ENCODE peak calls at places on chromosomes 6 and 20, in five cellular contexts. One of them, this sample, is unnamed.

GRCh38 chr6:143811492-143812157 is 31.5 kb upstream of the LTV1 start:
- DNase-seq in neural progenitor cell: no peak
- DNase-seq in SK-N-SH: no peak
- DNase-seq in PC-3: no peak
- DNase-seq in GM23338: no peak
- DNase-seq in this sample: no peak

GRCh38 chr6:71510057-71510713 is 221.6 kb downstream of the OGFRL1 start:
- DNase-seq in PC-3: peak; percentile 60
- DNase-seq in GM23338: peak; percentile 77
- DNase-seq in SK-N-SH: no peak
- DNase-seq in neural progenitor cell: peak; percentile 46
- DNase-seq in this sample: peak; percentile 62

GRCh38 chr6:71400852-71401251 is 112.2 kb downstream of the OGFRL1 start:
- DNase-seq in PC-3: no peak
- DNase-seq in SK-N-SH: no peak
- DNase-seq in GM23338: no peak
- DNase-seq in neural progenitor cell: no peak
- DNase-seq in this sample: no peak

GRCh38 chr20:33489495-33490022 is 337 bp upstream of the CBFA2T2 start:
- DNase-seq in neural progenitor cell: no peak
- DNase-seq in SK-N-SH: peak; percentile 99
- DNase-seq in GM23338: peak; percentile 97
- DNase-seq in PC-3: peak; percentile 98
- DNase-seq in this sample: peak; percentile 100

GRCh38 chr20:48690888-48691287 is 136.9 kb downstream of the PREX1 start:
- DNase-seq in PC-3: no peak
- DNase-seq in GM23338: peak; percentile 43
- DNase-seq in SK-N-SH: no peak
- DNase-seq in neural progenitor cell: no peak
- DNase-seq in this sample: no peak

GRCh38 chr6:132972971-132973370 is 158.6 kb downstream of the RPS12 start:
- DNase-seq in GM23338: no peak
- DNase-seq in neural progenitor cell: no peak
- DNase-seq in SK-N-SH: peak; percentile 8
- DNase-seq in PC-3: no peak
- DNase-seq in this sample: no peak

GRCh38 chr20:58609026-58609425 is 42.1 kb upstream of the STX16 start:
- DNase-seq in PC-3: no peak
- DNase-seq in SK-N-SH: no peak
- DNase-seq in neural progenitor cell: no peak
- DNase-seq in GM23338: no peak
- DNase-seq in this sample: no peak

GRCh38 chr6:43997342-43997677 is 129.9 kb downstream of the MRPL14 start:
- DNase-seq in SK-N-SH: no peak
- DNase-seq in GM23338: no peak
- DNase-seq in PC-3: no peak
- DNase-seq in neural progenitor cell: no peak
- DNase-seq in this sample: no peak

GRCh38 chr6:43129434-43130194 is 41.5 kb upstream of the SRF start:
- DNase-seq in PC-3: peak; percentile 55
- DNase-seq in SK-N-SH: peak; percentile 84
- DNase-seq in GM23338: peak; percentile 79
- DNase-seq in neural progenitor cell: peak; percentile 62
- DNase-seq in this sample: no peak

GRCh38 chr20:32333181-32333987 is 24.7 kb upstream of the ASXL1 start:
- DNase-seq in SK-N-SH: no peak
- DNase-seq in neural progenitor cell: no peak
- DNase-seq in GM23338: no peak
- DNase-seq in PC-3: no peak
- DNase-seq in this sample: no peak

GRCh38 chr6:89212472-89212871 is 4.7 kb downstream of the GABRR1 start:
- DNase-seq in GM23338: no peak
- DNase-seq in SK-N-SH: no peak
- DNase-seq in neural progenitor cell: no peak
- DNase-seq in PC-3: no peak
- DNase-seq in this sample: no peak

GRCh38 chr6:33721529-33721928 is 10.0 kb upstream of the UQCC2 start:
- DNase-seq in GM23338: no peak
- DNase-seq in neural progenitor cell: no peak
- DNase-seq in PC-3: no peak
- DNase-seq in SK-N-SH: no peak
- DNase-seq in this sample: no peak

DNA sequence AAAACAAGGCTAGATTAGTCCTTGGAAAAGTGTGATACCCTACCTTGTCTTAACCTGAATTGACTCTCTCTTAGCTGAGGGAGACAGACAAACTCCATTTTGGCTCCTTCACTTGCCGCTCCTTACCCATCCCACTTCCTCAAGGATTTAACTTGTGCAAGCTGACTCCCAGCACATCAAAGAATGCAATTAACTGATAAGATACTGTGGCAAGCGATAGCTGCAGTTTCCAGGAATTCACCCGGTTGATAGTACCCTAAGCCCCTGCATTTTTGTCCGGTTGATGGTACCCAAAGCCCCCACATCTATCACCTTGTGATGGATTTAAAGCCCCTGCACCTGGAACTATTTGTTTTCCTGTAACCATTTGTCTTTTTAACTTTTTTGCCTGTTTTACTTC is 1.9 kb upstream of the SERINC3 start:
- DNase-seq in GM23338: no peak
- DNase-seq in neural progenitor cell: no peak
- DNase-seq in PC-3: no peak
- DNase-seq in SK-N-SH: no peak
- DNase-seq in this sample: no peak
- TF ChIP-seq CTCF in GM23338: no peak
- TF ChIP-seq CTCF in neural progenitor cell: no peak
- TF ChIP-seq CTCF in PC-3: no peak
- TF ChIP-seq CTCF in SK-N-SH: no peak
- TF ChIP-seq CTCF in this sample: no peak

GRCh38 chr6:119344306-119344705 is 5.3 kb downstream of the MAN1A1 start:
- DNase-seq in GM23338: no peak
- DNase-seq in PC-3: no peak
- DNase-seq in SK-N-SH: no peak
- DNase-seq in neural progenitor cell: no peak
- DNase-seq in this sample: no peak

GRCh38 chr6:119346450-119346849 is 3.1 kb downstream of the MAN1A1 start:
- DNase-seq in neural progenitor cell: no peak
- DNase-seq in SK-N-SH: no peak
- DNase-seq in PC-3: no peak
- DNase-seq in GM23338: no peak
- DNase-seq in this sample: no peak

GRCh38 chr6:119343573-119344146 is 5.9 kb downstream of the MAN1A1 start:
- DNase-seq in PC-3: no peak
- DNase-seq in SK-N-SH: no peak
- DNase-seq in GM23338: no peak
- DNase-seq in neural progenitor cell: no peak
- DNase-seq in this sample: no peak

GRCh38 chr6:119346914-119347313 is 2.6 kb downstream of the MAN1A1 start:
- DNase-seq in GM23338: no peak
- DNase-seq in SK-N-SH: no peak
- DNase-seq in PC-3: no peak
- DNase-seq in neural progenitor cell: no peak
- DNase-seq in this sample: no peak

GRCh38 chr6:119345114-119345513 is 4.4 kb downstream of the MAN1A1 start:
- DNase-seq in GM23338: no peak
- DNase-seq in SK-N-SH: no peak
- DNase-seq in PC-3: no peak
- DNase-seq in neural progenitor cell: no peak
- DNase-seq in this sample: no peak
- H3F3A ChIP-seq in GM23338: no peaks in the 10 kb centered on the region
- H3F3A ChIP-seq in SK-N-SH: no peaks in the 10 kb centered on the region
- H3F3A ChIP-seq in PC-3: no peaks in the 10 kb centered on the region
- H3F3A ChIP-seq in neural progenitor cell: peaks cover 20% of the 10 kb centered on the region
- H3F3A ChIP-seq in this sample: peaks cover 5% of the 10 kb centered on the region

GRCh38 chr20:64156886-64157875 is 7.1 kb upstream of the MYT1 start:
- DNase-seq in GM23338: no peak
- DNase-seq in neural progenitor cell: no peak
- DNase-seq in SK-N-SH: no peak
- DNase-seq in PC-3: no peak
- DNase-seq in this sample: no peak
- TF ChIP-seq CTCF in GM23338: no peak
- TF ChIP-seq CTCF in neural progenitor cell: no peak
- TF ChIP-seq CTCF in SK-N-SH: no peak
- TF ChIP-seq CTCF in PC-3: no peak
- TF ChIP-seq CTCF in this sample: no peak

GRCh38 chr20:10555393-10555792 is 118.4 kb downstream of the JAG1 start:
- DNase-seq in GM23338: no peak
- DNase-seq in PC-3: no peak
- DNase-seq in neural progenitor cell: no peak
- DNase-seq in SK-N-SH: no peak
- DNase-seq in this sample: no peak
- H3F3A ChIP-seq in GM23338: no peaks in the 10 kb centered on the region
- H3F3A ChIP-seq in PC-3: peaks cover 3% of the 10 kb centered on the region
- H3F3A ChIP-seq in neural progenitor cell: peaks cover 23% of the 10 kb centered on the region
- H3F3A ChIP-seq in SK-N-SH: peaks cover 11% of the 10 kb centered on the region
- H3F3A ChIP-seq in this sample: peaks cover 14% of the 10 kb centered on the region

GRCh38 chr6:113137411-113137810 is 719.7 kb upstream of the MARCKS start:
- DNase-seq in PC-3: no peak
- DNase-seq in GM23338: peak; percentile 8
- DNase-seq in neural progenitor cell: peak; percentile 10
- DNase-seq in SK-N-SH: no peak
- DNase-seq in this sample: no peak

GRCh38 chr6:113142775-113143174 is 714.4 kb upstream of the MARCKS start:
- DNase-seq in GM23338: no peak
- DNase-seq in neural progenitor cell: no peak
- DNase-seq in PC-3: no peak
- DNase-seq in SK-N-SH: no peak
- DNase-seq in this sample: no peak

GRCh38 chr6:113140721-113141120 is 716.4 kb upstream of the MARCKS start:
- DNase-seq in GM23338: no peak
- DNase-seq in PC-3: no peak
- DNase-seq in SK-N-SH: no peak
- DNase-seq in neural progenitor cell: no peak
- DNase-seq in this sample: no peak
- TF ChIP-seq CTCF in GM23338: no peak
- TF ChIP-seq CTCF in PC-3: no peak
- TF ChIP-seq CTCF in SK-N-SH: no peak
- TF ChIP-seq CTCF in neural progenitor cell: no peak
- TF ChIP-seq CTCF in this sample: no peak

DNA sequence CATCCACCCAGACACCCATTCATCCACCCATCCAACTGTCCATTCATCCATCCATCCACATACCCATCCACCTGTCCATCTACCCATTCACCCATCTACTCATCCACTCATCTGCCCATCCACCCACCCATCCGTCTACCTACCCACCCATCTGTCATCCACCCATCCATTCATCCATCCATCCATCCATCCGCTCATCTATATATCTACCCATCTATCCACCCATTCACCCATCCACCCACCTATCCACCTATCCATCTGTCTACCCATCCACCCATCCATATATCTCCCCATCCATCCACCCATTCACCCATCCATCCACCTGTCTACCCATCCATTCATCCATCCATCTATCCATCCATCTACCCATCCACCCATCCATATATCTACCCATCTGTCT is 30.7 kb downstream of the ARMC2 start:
- DNase-seq in SK-N-SH: no peak
- DNase-seq in PC-3: no peak
- DNase-seq in GM23338: no peak
- DNase-seq in neural progenitor cell: no peak
- DNase-seq in this sample: no peak
- H3F3A ChIP-seq in SK-N-SH: no peaks in the 10 kb centered on the region
- H3F3A ChIP-seq in PC-3: no peaks in the 10 kb centered on the region
- H3F3A ChIP-seq in GM23338: no peaks in the 10 kb centered on the region
- H3F3A ChIP-seq in neural progenitor cell: peaks cover under 1% of the 10 kb centered on the region
- H3F3A ChIP-seq in this sample: no peaks in the 10 kb centered on the region

DNA sequence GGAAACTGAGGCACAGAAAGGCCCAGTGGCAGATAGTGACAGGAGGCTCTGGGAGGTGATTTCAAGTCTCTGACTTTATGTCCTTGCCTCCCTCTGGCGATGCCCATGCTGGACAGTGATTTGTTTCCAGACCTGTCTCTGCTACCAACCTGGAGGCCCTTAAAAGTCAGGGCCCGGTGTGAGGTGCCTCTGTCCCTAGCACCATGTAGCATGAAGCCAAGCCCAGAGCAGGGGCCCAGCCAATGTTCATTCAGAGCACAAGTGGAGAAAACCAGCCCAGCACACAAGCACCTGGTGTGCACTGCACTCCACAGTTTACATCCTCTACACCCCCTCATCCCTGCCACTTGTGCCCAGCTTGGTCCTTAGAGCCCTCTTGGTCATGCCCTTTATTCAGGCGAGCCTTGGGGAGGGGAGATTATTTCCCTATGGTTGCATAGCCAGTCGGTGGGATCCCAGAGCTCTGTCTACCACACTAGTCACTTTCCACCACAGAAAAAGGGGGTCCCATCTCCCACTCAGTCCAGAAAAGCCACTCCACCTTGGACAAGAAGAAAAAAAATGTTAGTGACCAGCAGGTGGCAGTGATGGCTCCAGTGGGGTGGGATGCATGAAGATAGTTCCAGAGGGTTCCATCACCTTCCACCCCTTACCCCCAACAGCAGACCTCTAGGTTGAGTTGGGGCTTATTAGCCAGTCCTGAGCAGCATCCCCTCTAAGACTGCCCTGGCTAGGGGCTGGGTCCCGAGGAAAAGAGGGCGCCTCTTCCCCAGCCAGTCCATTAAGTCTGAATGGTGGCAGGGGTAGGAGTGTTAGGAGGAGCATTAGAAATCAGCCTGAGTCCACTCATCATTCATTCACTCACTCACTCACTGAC is 30.9 kb downstream of the KIAA1755 start:
- DNase-seq in neural progenitor cell: peak; percentile 46
- DNase-seq in GM23338: peak; percentile 52
- DNase-seq in SK-N-SH: peak; percentile 70
- DNase-seq in PC-3: peak; percentile 68
- DNase-seq in this sample: peak; percentile 26
- TF ChIP-seq CTCF in neural progenitor cell: peak; percentile 60
- TF ChIP-seq CTCF in GM23338: peak; percentile 73
- TF ChIP-seq CTCF in SK-N-SH: peak; percentile 65
- TF ChIP-seq CTCF in PC-3: peak; percentile 86
- TF ChIP-seq CTCF in this sample: peak; percentile 80

GRCh38 chr20:53574259-53574789 is 19.3 kb downstream of the ZNF217 start:
- DNase-seq in PC-3: no peak
- DNase-seq in neural progenitor cell: no peak
- DNase-seq in SK-N-SH: no peak
- DNase-seq in GM23338: no peak
- DNase-seq in this sample: no peak

GRCh38 chr20:53570446-53571276 is 23.0 kb downstream of the ZNF217 start:
- DNase-seq in neural progenitor cell: no peak
- DNase-seq in GM23338: no peak
- DNase-seq in PC-3: no peak
- DNase-seq in SK-N-SH: no peak
- DNase-seq in this sample: no peak

GRCh38 chr20:53569005-53569404 is 24.6 kb downstream of the ZNF217 start:
- DNase-seq in PC-3: no peak
- DNase-seq in SK-N-SH: no peak
- DNase-seq in neural progenitor cell: no peak
- DNase-seq in GM23338: no peak
- DNase-seq in this sample: no peak

GRCh38 chr20:53569606-53570307 is 23.9 kb downstream of the ZNF217 start:
- DNase-seq in GM23338: no peak
- DNase-seq in PC-3: no peak
- DNase-seq in neural progenitor cell: no peak
- DNase-seq in SK-N-SH: no peak
- DNase-seq in this sample: no peak

GRCh38 chr20:53571555-53572286 is 21.9 kb downstream of the ZNF217 start:
- DNase-seq in PC-3: no peak
- DNase-seq in GM23338: no peak
- DNase-seq in neural progenitor cell: no peak
- DNase-seq in SK-N-SH: no peak
- DNase-seq in this sample: no peak
- H3F3A ChIP-seq in PC-3: no peaks in the 10 kb centered on the region
- H3F3A ChIP-seq in GM23338: peaks cover 16% of the 10 kb centered on the region
- H3F3A ChIP-seq in neural progenitor cell: peaks cover 30% of the 10 kb centered on the region
- H3F3A ChIP-seq in SK-N-SH: peaks cover 38% of the 10 kb centered on the region
- H3F3A ChIP-seq in this sample: peaks cover 71% of the 10 kb centered on the region

This sample was measured in PC-9.